ENCODE peak calls at places on chromosome 13, in six cellular contexts. L is SK-N-MC; S is anterior cingulate cortex; T is amniotic stem cell; A is activated T-helper 2 cell treated with anti-CD3 and anti-CD28 coated beads, Interferon-gamma antibody, Interleukin-2, Interleukin-4, amounts not matched to agents 10 μg/mL and 5 μg/mL and 100 μg/mL, durations not matched to agents 14 hours and 24 hours and 36 hours; I is NCI-H1436. Q is an unnamed sample.

GRCh38 chr13:102035969-102036368 is 365.9 kb downstream of the FGF14 start:
- DNase-seq in T (no peak), L (no peak), I (no peak), A (no peak), S (no peak), Q (peak; percentile 77)

GRCh38 chr13:23777571-23777870 is 111.7 kb downstream of the MIPEP start:
- DNase-seq in S (no peak), I (no peak), A (no peak), T (no peak), L (no peak), Q (no peak)

GRCh38 chr13:114151565-114152284 is 19.3 kb upstream of the RASA3 start:
- DNase-seq in A (no peak), T (no peak), I (no peak), S (no peak), L (no peak), Q (peak; percentile 17)

GRCh38 chr13:67662997-67663396 is 432.9 kb upstream of the PCDH9 start:
- DNase-seq in L (no peak), I (no peak), S (no peak), T (no peak), A (no peak), Q (no peak)

GRCh38 chr13:106383791-106384190 is 151.7 kb downstream of the EFNB2 start:
- DNase-seq in I (no peak), L (no peak), S (no peak), T (no peak), A (no peak), Q (no peak)

GRCh38 chr13:80131204-80131603 is 209.7 kb downstream of the SPRY2 start:
- DNase-seq in I (no peak), A (no peak), L (no peak), S (peak; percentile 56), T (peak; percentile 32), Q (peak; percentile 39)

GRCh38 chr13:101332583-101332982 is 83.7 kb downstream of the NALCN start:
- DNase-seq in A (no peak), T (no peak), S (no peak), I (no peak), L (no peak), Q (no peak)

GRCh38 chr13:106802917-106803316 is 235.0 kb upstream of the ARGLU1 start:
- DNase-seq in L (no peak), T (no peak), A (no peak), I (no peak), S (no peak), Q (no peak)

GRCh38 chr13:49022472-49023144 is 46.9 kb downstream of the FNDC3A start:
- DNase-seq in L (no peak), I (no peak), A (no peak), T (no peak), S (no peak), Q (peak; percentile 37)

GRCh38 chr13:114166381-114167131 is 12.5 kb upstream of the CFAP97D2 start:
- DNase-seq in S (peak; percentile 44), A (no peak), T (no peak), I (no peak), L (no peak), Q (no peak)

GRCh38 chr13:76992548-76993001 is 694 bp downstream of the CLN5 start:
- DNase-seq in I (no peak), L (no peak), T (peak; percentile 2), A (no peak), S (peak; percentile 37), Q (peak; percentile 56)

GRCh38 chr13:113947321-113948033 is 26.4 kb downstream of the C13orf46 start:
- DNase-seq in T (no peak), I (no peak), L (no peak), S (peak; percentile 9), A (no peak), Q (peak; percentile 62)

GRCh38 chr13:48070942-48071341 is 24.0 kb downstream of the MED4 start:
- DNase-seq in L (no peak), I (no peak), T (no peak), A (no peak), S (no peak), Q (no peak)

GRCh38 chr13:48304132-48304876 is 753 bp downstream of the RB1 start:
- DNase-seq in L (no peak), A (no peak), S (no peak), I (no peak), T (no peak), Q (peak; percentile 43)

GRCh38 chr13:29379281-29379680 is 216.2 kb downstream of the SLC7A1 start:
- DNase-seq in I (no peak), A (no peak), T (no peak), L (no peak), S (no peak), Q (no peak)

GRCh38 chr13:101919541-101920306 is 467.2 kb downstream of the ITGBL1 start:
- DNase-seq in L (no peak), S (no peak), T (no peak), I (no peak), A (no peak), Q (peak; percentile 18)

GRCh38 chr13:39565036-39565949 is 37.7 kb downstream of the LHFPL6 start:
- DNase-seq in A (no peak), S (no peak), I (no peak), L (peak; percentile 80), T (peak; percentile 35), Q (peak; percentile 89)

GRCh38 chr13:98273824-98274786 is 97.0 kb upstream of the RNF113B start:
- DNase-seq in A (no peak), L (peak; percentile 53), S (no peak), I (peak; percentile 67), T (no peak), Q (no peak)

GRCh38 chr13:113557013-113557412 is 27.5 kb upstream of the TFDP1 start:
- DNase-seq in A (no peak), I (no peak), T (no peak), L (no peak), S (no peak), Q (no peak)